ENCODE peak calls at places on chromosomes 7 and 10, in six cellular contexts. One of them, this sample, is unnamed. For H3K4me1, the result is how much of the 10 kb centered on the place peaks cover.

GRCh38 chr7:149771199-149771636 is 2.2 kb downstream of the ZNF467 start:
- DNase-seq in stomach: peak
- DNase-seq in uterus: no peak
- DNase-seq in endodermal cell: peak
- DNase-seq in ovary: no peak
- DNase-seq in A549: no peak
- DNase-seq in this sample: no peak

GRCh38 chr10:133184591-133185244 is 24.7 kb downstream of the KNDC1 start:
- DNase-seq in stomach: no peak
- DNase-seq in uterus: no peak
- DNase-seq in endodermal cell: no peak
- DNase-seq in ovary: no peak
- DNase-seq in A549: no peak
- DNase-seq in this sample: no peak

GRCh38 chr7:70380315-70381027 is 751.5 kb upstream of the GALNT17 start:
- DNase-seq in stomach: no peak
- DNase-seq in uterus: peak
- DNase-seq in endodermal cell: no peak
- DNase-seq in ovary: no peak
- DNase-seq in A549: no peak
- DNase-seq in this sample: no peak

GRCh38 chr10:116274141-116274861 is 1.3 kb upstream of the GFRA1 start:
- DNase-seq in stomach: no peak
- DNase-seq in uterus: peak
- DNase-seq in endodermal cell: peak
- DNase-seq in ovary: peak
- DNase-seq in A549: peak
- DNase-seq in this sample: no peak

GRCh38 chr10:99912057-99912456 is 97.7 kb downstream of the DNMBP start:
- DNase-seq in stomach: no peak
- DNase-seq in uterus: no peak
- DNase-seq in endodermal cell: no peak
- DNase-seq in ovary: no peak
- DNase-seq in A549: no peak
- DNase-seq in this sample: no peak

GRCh38 chr10:21173433-21173963 is 276.4 kb upstream of the NEBL start:
- DNase-seq in stomach: no peak
- DNase-seq in uterus: no peak
- DNase-seq in endodermal cell: peak
- DNase-seq in ovary: no peak
- DNase-seq in A549: no peak
- DNase-seq in this sample: no peak

GRCh38 chr10:130337305-130337640 is 201.1 kb downstream of the GLRX3 start:
- DNase-seq in stomach: no peak
- DNase-seq in uterus: no peak
- DNase-seq in endodermal cell: no peak
- DNase-seq in ovary: no peak
- DNase-seq in A549: no peak
- DNase-seq in this sample: no peak

GRCh38 chr7:7321681-7322080 is 139.3 kb downstream of the C1GALT1 start:
- DNase-seq in stomach: peak
- DNase-seq in uterus: no peak
- DNase-seq in endodermal cell: no peak
- DNase-seq in ovary: no peak
- DNase-seq in A549: peak
- DNase-seq in this sample: peak

GRCh38 chr10:71729023-71729649 is 9.6 kb upstream of the C10orf105 start:
- DNase-seq in stomach: peak
- DNase-seq in uterus: no peak
- DNase-seq in endodermal cell: no peak
- DNase-seq in ovary: no peak
- DNase-seq in A549: peak
- DNase-seq in this sample: peak

GRCh38 chr7:44322631-44323363 is 2.6 kb downstream of the CAMK2B start:
- DNase-seq in stomach: no peak
- DNase-seq in uterus: no peak
- DNase-seq in endodermal cell: no peak
- DNase-seq in ovary: no peak
- DNase-seq in A549: no peak
- DNase-seq in this sample: no peak

GRCh38 chr10:99395750-99396445 is 34.5 kb downstream of the GOT1 start:
- DNase-seq in stomach: no peak
- DNase-seq in uterus: no peak
- DNase-seq in endodermal cell: peak
- DNase-seq in ovary: no peak
- DNase-seq in A549: no peak
- DNase-seq in this sample: peak

GRCh38 chr10:128052696-128053095 is 73.5 kb downstream of the MKI67 start:
- DNase-seq in stomach: no peak
- DNase-seq in uterus: no peak
- DNase-seq in endodermal cell: no peak
- DNase-seq in ovary: no peak
- DNase-seq in A549: no peak
- DNase-seq in this sample: no peak

GRCh38 chr7:22572937-22573336 is 72.9 kb upstream of the STEAP1B start:
- DNase-seq in stomach: no peak
- DNase-seq in uterus: no peak
- DNase-seq in endodermal cell: no peak
- DNase-seq in ovary: no peak
- DNase-seq in A549: peak
- DNase-seq in this sample: peak

GRCh38 chr7:108322899-108323298 is 133.3 kb downstream of the NRCAM start:
- DNase-seq in stomach: no peak
- DNase-seq in uterus: no peak
- DNase-seq in endodermal cell: no peak
- DNase-seq in ovary: no peak
- DNase-seq in A549: no peak
- DNase-seq in this sample: no peak
- H3K4me1 ChIP-seq in stomach: under half
- H3K4me1 ChIP-seq in uterus: under half
- H3K4me1 ChIP-seq in endodermal cell: under half
- H3K4me1 ChIP-seq in ovary: under half
- H3K4me1 ChIP-seq in A549: under half
- H3K4me1 ChIP-seq in this sample: under half

DNA sequence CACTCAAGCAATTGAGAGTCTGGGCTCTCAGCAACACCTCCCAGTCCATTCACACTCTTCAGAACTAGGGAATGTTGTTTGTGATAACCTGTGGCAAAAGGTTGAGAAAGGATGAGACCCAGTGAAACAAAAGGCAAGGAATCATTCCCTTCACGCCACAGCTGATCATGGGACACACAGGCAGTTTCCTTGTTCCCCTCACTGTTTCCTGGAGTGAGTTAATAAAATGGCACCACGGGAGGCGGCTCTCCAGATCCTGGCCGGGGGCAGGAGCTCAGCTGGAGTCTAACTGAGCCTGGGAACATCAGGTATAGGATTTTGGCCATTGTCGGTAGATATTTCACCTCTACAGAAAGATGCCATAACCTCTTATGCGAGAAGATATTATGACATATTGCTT is 107.3 kb upstream of the FAM171A1 start:
- DNase-seq in stomach: no peak
- DNase-seq in uterus: no peak
- DNase-seq in endodermal cell: peak
- DNase-seq in ovary: no peak
- DNase-seq in A549: no peak
- DNase-seq in this sample: no peak
- H3K4me1 ChIP-seq in stomach: under half
- H3K4me1 ChIP-seq in uterus: under half
- H3K4me1 ChIP-seq in endodermal cell: under half
- H3K4me1 ChIP-seq in ovary: under half
- H3K4me1 ChIP-seq in A549: under half
- H3K4me1 ChIP-seq in this sample: under half

GRCh38 chr10:97333351-97333600 is 1.3 kb downstream of the FRAT2 start:
- DNase-seq in stomach: no peak
- DNase-seq in uterus: no peak
- DNase-seq in endodermal cell: peak
- DNase-seq in ovary: peak
- DNase-seq in A549: peak
- DNase-seq in this sample: peak
- H3K4me1 ChIP-seq in stomach: half or more
- H3K4me1 ChIP-seq in uterus: under half
- H3K4me1 ChIP-seq in endodermal cell: under half
- H3K4me1 ChIP-seq in ovary: under half
- H3K4me1 ChIP-seq in A549: under half
- H3K4me1 ChIP-seq in this sample: under half

GRCh38 chr10:31345886-31346285 is 26.9 kb downstream of the ZEB1 start:
- DNase-seq in stomach: no peak
- DNase-seq in uterus: no peak
- DNase-seq in endodermal cell: no peak
- DNase-seq in ovary: no peak
- DNase-seq in A549: no peak
- DNase-seq in this sample: no peak

GRCh38 chr10:31350891-31351290 is 31.9 kb downstream of the ZEB1 start:
- DNase-seq in stomach: no peak
- DNase-seq in uterus: no peak
- DNase-seq in endodermal cell: no peak
- DNase-seq in ovary: no peak
- DNase-seq in A549: no peak
- DNase-seq in this sample: no peak

GRCh38 chr10:31346953-31347352 is 27.9 kb downstream of the ZEB1 start:
- DNase-seq in stomach: no peak
- DNase-seq in uterus: no peak
- DNase-seq in endodermal cell: no peak
- DNase-seq in ovary: no peak
- DNase-seq in A549: no peak
- DNase-seq in this sample: no peak

GRCh38 chr10:31343551-31343950 is 24.5 kb downstream of the ZEB1 start:
- DNase-seq in stomach: no peak
- DNase-seq in uterus: no peak
- DNase-seq in endodermal cell: no peak
- DNase-seq in ovary: no peak
- DNase-seq in A549: no peak
- DNase-seq in this sample: no peak

DNA sequence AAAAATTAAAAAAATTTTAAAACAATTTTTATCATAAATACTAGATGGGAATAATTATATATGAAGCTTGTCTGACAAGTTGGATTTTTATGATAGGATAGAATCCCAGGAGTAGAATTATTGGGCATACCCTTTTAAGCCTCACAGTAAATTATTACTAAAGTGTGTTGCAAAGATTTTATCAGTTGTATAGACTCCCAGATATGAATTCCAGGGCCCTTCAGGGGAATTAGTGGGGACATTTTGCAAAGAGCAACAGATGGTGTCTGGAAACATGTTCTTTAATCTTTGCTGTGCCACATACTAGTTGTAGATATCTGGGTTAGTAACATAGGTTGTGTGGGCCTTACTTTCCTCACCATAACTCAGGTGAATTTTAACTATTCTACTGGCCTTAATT is 28.7 kb downstream of the ZEB1 start:
- DNase-seq in stomach: no peak
- DNase-seq in uterus: no peak
- DNase-seq in endodermal cell: no peak
- DNase-seq in ovary: no peak
- DNase-seq in A549: no peak
- DNase-seq in this sample: no peak
- H3K4me1 ChIP-seq in stomach: half or more
- H3K4me1 ChIP-seq in uterus: under half
- H3K4me1 ChIP-seq in endodermal cell: under half
- H3K4me1 ChIP-seq in ovary: under half
- H3K4me1 ChIP-seq in A549: under half
- H3K4me1 ChIP-seq in this sample: under half

DNA sequence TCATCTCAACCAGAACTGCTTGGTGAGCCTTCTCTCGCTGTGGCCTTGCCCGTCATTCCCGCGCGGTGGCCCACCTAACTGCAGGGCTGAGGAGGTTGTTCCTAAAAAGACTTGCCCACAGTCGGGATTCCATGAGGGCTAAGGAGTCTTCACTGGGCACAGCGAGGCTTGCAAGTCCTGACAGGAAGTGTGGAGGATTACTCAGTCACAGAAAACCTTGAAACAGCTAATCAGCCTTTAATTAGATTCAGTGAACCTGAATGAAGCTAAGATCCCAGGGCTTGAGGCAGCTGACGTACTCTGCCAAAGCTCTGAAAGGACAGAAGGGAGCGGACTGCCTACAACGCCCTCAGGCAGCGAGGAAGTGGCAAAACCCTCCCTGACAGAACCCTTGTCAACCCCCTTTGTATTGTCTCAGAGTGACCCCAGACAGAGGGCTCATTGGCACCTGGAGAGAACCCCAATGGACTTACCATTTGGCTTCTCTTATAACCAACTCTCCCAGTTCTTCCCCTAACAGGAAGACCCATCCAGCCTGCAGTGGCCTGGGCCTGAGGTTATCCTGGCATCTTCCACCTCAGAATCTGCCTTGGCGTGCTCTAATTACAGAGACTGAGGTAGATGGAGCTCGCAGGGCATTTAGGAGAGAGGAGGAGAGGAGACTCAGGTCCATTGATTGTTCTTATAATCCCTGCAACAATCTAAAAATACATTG is 2.5 kb upstream of the LAMB4 start:
- DNase-seq in stomach: no peak
- DNase-seq in uterus: no peak
- DNase-seq in endodermal cell: peak
- DNase-seq in ovary: no peak
- DNase-seq in A549: no peak
- DNase-seq in this sample: peak
- H3K4me1 ChIP-seq in stomach: under half
- H3K4me1 ChIP-seq in uterus: under half
- H3K4me1 ChIP-seq in endodermal cell: under half
- H3K4me1 ChIP-seq in ovary: under half
- H3K4me1 ChIP-seq in A549: under half
- H3K4me1 ChIP-seq in this sample: under half